ENCODE peak calls at places on chromosomes 7 and 10, in six cellular contexts. D is progenitor cell of endocrine pancreas, F is endothelial cell, E is fibroblast of the aortic adventitia, P is suprapubic skin, J is AG09319. Y is an unnamed sample.

GRCh38 chr7:39539816-39540215 is 26.4 kb upstream of the YAE1 start:
- DNase-seq in D (no peak), J (no peak), E (no peak), P (no peak), F (no peak), Y (no peak)

GRCh38 chr10:47384148-47384921 is at the start of gene ZNF488:
- DNase-seq in E (peak), J (peak), P (no peak), F (peak), D (peak), Y (peak)

GRCh38 chr7:115269486-115269885 is 347.6 kb downstream of the MDFIC start:
- DNase-seq in F (no peak), E (peak), P (no peak), D (no peak), J (no peak), Y (no peak)

GRCh38 chr10:110067960-110068770 is 60.4 kb downstream of the ADD3 start:
- DNase-seq in P (no peak), E (peak), J (no peak), F (no peak), D (no peak), Y (no peak)

GRCh38 chr10:1194161-1194560 is 138.0 kb downstream of the WDR37 start:
- DNase-seq in D (no peak), P (no peak), F (no peak), J (no peak), E (no peak), Y (no peak)

GRCh38 chr7:43037531-43037930 is 74.9 kb upstream of the HECW1 start:
- DNase-seq in F (no peak), E (no peak), J (no peak), D (no peak), P (no peak), Y (no peak)

GRCh38 chr7:117124585-117125220 is 171.4 kb downstream of the ST7 start:
- DNase-seq in J (peak), D (no peak), F (no peak), P (peak), E (peak), Y (no peak)

GRCh38 chr10:72932259-72933015 is 22.2 kb downstream of the PLA2G12B start:
- DNase-seq in J (no peak), F (no peak), P (no peak), D (no peak), E (no peak), Y (no peak)

GRCh38 chr7:134443396-134444070 is 15.4 kb downstream of the AKR1B1 start:
- DNase-seq in D (no peak), F (no peak), P (no peak), E (no peak), J (no peak), Y (no peak)

GRCh38 chr7:218896-219580 is 26.7 kb downstream of the FAM20C start:
- DNase-seq in J (no peak), E (no peak), F (no peak), P (no peak), D (no peak), Y (no peak)

GRCh38 chr7:102286237-102287081 is at the start of gene SH2B2:
- DNase-seq in E (peak), D (peak), P (peak), F (peak), J (peak), Y (no peak)

GRCh38 chr10:132095403-132096113 is 29.8 kb downstream of the JAKMIP3 start:
- DNase-seq in J (no peak), E (no peak), D (no peak), F (no peak), P (no peak), Y (no peak)

GRCh38 chr10:30435068-30435422 is 1.1 kb downstream of the MAP3K8 start:
- DNase-seq in J (no peak), D (no peak), F (no peak), E (peak), P (no peak), Y (no peak)

GRCh38 chr10:34124522-34125035 is 690.5 kb downstream of the PARD3 start:
- DNase-seq in J (no peak), E (peak), P (no peak), F (no peak), D (no peak), Y (no peak)

GRCh38 chr10:5684971-5685763 is 529 bp downstream of the TASOR2 start:
- DNase-seq in D (peak), J (peak), F (peak), E (peak), P (peak), Y (no peak)

GRCh38 chr7:30987936-30988335 is 24.2 kb downstream of the GHRHR start:
- DNase-seq in D (no peak), E (no peak), P (no peak), J (no peak), F (no peak), Y (no peak)

GRCh38 chr7:30987178-30987577 is 23.4 kb downstream of the GHRHR start:
- DNase-seq in E (no peak), P (no peak), F (no peak), J (no peak), D (no peak), Y (no peak)

GRCh38 chr7:30986331-30986730 is 22.6 kb downstream of the GHRHR start:
- DNase-seq in P (no peak), D (no peak), F (no peak), J (no peak), E (no peak), Y (no peak)

GRCh38 chr7:30985756-30986155 is 22.0 kb downstream of the GHRHR start:
- DNase-seq in E (no peak), F (no peak), D (no peak), P (no peak), J (no peak), Y (no peak)

GRCh38 chr7:30986738-30987137 is 23.0 kb downstream of the GHRHR start:
- DNase-seq in E (no peak), F (no peak), D (no peak), P (no peak), J (no peak), Y (no peak)
- TF ChIP-seq CTCF in E (no peak), F (no peak), D (no peak), P (no peak), J (no peak), Y (no peak)

GRCh38 chr7:28879105-28879504 is 79.0 kb downstream of the TRIL start:
- DNase-seq in J (no peak), D (no peak), P (no peak), F (no peak), E (no peak), Y (no peak)
- TF ChIP-seq CTCF in J (no peak), D (peak), P (no peak), F (no peak), E (no peak), Y (no peak)

GRCh38 chr7:37342665-37343471 is 105.8 kb downstream of the ELMO1 start:
- DNase-seq in P (no peak), F (peak), E (no peak), J (no peak), D (no peak), Y (no peak)
- TF ChIP-seq CTCF in P (no peak), F (no peak), E (no peak), J (no peak), D (no peak), Y (no peak)

GRCh38 chr10:70324951-70325781 is 41.4 kb upstream of the NPFFR1 start:
- DNase-seq in F (no peak), E (no peak), P (peak), J (no peak), D (no peak), Y (no peak)

GRCh38 chr10:70323143-70323696 is 39.4 kb upstream of the NPFFR1 start:
- DNase-seq in J (no peak), P (peak), F (no peak), E (no peak), D (no peak), Y (no peak)

GRCh38 chr10:70321897-70322890 is 38.4 kb upstream of the NPFFR1 start:
- DNase-seq in E (no peak), F (no peak), J (no peak), P (peak), D (no peak), Y (no peak)

GRCh38 chr10:70324341-70324861 is 40.6 kb upstream of the NPFFR1 start:
- DNase-seq in P (peak), F (no peak), J (no peak), E (no peak), D (no peak), Y (no peak)

GRCh38 chr10:70323697-70324340 is 40.0 kb upstream of the NPFFR1 start:
- DNase-seq in D (no peak), J (no peak), P (peak), E (no peak), F (no peak), Y (no peak)
- TF ChIP-seq CTCF in D (no peak), J (no peak), P (no peak), E (no peak), F (no peak), Y (peak)

GRCh38 chr7:36600869-36601530 is 123.3 kb downstream of the AOAH start:
- DNase-seq in E (peak), P (no peak), D (no peak), F (no peak), J (no peak), Y (no peak)
- TF ChIP-seq CTCF in E (no peak), P (no peak), D (no peak), F (no peak), J (no peak), Y (no peak)

GRCh38 chr7:101124376-101125056 is 2.4 kb upstream of the SERPINE1 start:
- DNase-seq in E (peak), D (no peak), P (no peak), J (peak), F (peak), Y (no peak)

GRCh38 chr7:101127460-101128039 is 646 bp downstream of the SERPINE1 start:
- DNase-seq in E (peak), J (no peak), D (no peak), F (no peak), P (no peak), Y (no peak)

GRCh38 chr7:101128040-101128834 is 1.3 kb downstream of the SERPINE1 start:
- DNase-seq in F (no peak), J (no peak), D (no peak), E (peak), P (no peak), Y (no peak)

GRCh38 chr7:101125989-101126650 is 784 bp upstream of the SERPINE1 start:
- DNase-seq in D (no peak), F (no peak), E (peak), J (no peak), P (peak), Y (no peak)

DNA sequence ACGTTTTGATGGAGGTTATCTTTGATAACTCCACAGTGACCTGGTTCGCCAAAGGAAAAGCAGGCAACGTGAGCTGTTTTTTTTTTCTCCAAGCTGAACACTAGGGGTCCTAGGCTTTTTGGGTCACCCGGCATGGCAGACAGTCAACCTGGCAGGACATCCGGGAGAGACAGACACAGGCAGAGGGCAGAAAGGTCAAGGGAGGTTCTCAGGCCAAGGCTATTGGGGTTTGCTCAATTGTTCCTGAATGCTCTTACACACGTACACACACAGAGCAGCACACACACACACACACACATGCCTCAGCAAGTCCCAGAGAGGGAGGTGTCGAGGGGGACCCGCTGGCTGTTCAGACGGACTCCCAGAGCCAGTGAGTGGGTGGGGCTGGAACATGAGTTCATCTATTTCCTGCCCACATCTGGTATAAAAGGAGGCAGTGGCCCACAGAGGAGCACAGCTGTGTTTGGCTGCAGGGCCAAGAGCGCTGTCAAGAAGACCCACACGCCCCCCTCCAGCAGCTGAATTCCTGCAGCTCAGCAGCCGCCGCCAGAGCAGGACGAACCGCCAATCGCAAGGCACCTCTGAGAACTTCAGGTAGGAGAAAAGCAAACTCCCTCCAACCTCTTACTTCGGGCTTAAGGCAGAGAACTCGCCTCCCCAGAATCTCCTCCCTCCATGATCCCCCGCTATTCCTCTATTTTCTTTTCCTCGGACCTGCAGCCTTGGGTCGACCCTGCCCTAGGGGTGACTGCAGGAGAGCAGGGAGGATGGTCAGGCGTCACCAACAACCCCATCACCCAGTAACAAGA is at the start of gene SERPINE1:
- DNase-seq in E (peak), P (peak), J (peak), F (peak), D (no peak), Y (no peak)
- TF ChIP-seq CTCF in E (peak), P (no peak), J (peak), F (no peak), D (peak), Y (no peak)

DNA sequence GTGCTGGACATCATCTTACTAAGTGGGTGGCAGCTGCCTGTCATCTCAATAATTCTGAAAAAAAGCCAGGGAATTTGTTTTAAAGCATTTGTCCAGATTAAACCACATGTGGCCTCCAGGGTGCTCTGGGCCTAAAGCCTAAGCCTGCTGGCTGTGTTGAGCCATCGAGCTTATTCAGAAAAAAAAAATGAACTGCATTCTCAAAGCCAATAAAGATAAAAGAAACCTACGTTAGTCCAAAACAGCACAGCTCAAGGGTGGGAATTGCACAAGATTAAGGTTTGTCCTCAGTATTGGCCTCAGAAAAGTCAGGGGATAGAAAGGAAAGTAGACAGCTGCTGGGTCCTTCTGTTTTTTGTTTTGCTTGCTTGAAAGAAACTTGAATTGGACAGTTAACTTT is 22.6 kb upstream of the PRTFDC1 start:
- DNase-seq in E (peak), J (peak), P (no peak), D (no peak), F (no peak), Y (no peak)
- TF ChIP-seq CTCF in E (peak), J (peak), P (no peak), D (no peak), F (no peak), Y (no peak)

DNA sequence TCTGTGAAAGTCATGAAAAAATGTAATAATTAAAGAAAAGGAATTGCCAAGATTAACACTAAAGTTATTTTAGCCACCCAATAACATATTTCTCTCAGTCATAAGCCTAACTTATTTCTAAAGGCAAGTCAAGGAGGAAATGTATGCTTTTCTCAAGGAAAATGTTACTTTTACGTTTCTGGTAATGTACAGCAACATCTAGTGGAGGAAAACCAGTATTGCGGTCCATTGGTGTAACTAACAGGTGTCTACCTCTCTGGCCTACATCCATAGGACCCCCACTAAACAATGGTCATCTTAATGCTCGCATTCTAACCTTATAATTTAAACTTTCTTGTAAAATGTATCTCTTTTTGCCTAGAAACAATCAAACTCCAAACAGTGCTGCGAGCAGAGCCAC is 437.5 kb downstream of the KIF20B start:
- DNase-seq in E (peak), F (no peak), D (no peak), P (no peak), J (no peak), Y (no peak)
- TF ChIP-seq CTCF in E (peak), F (peak), D (peak), P (no peak), J (no peak), Y (peak)

Y was measured in D721Med.